ENCODE peak calls at places on chromosomes 7 and 10, in ten cellular contexts. One of them, this sample, is unnamed.

GRCh38 chr10:30858499-30858898 is 173.2 kb downstream of the ZNF438 start:
- DNase-seq in endodermal cell: no peak
- DNase-seq in prostate gland: no peak
- DNase-seq in fibroblast of pulmonary artery: peak
- DNase-seq in posterior cingulate gyrus: no peak
- DNase-seq in aorta: no peak
- DNase-seq in esophagus muscularis mucosa: no peak
- DNase-seq in choroid plexus epithelial cell: no peak
- DNase-seq in activated CD4-positive, CD25-positive, alpha-beta regulatory T cell: no peak
- DNase-seq in Calu3: no peak
- DNase-seq in this sample: no peak

GRCh38 chr10:37268266-37268665 is 142.9 kb downstream of the ANKRD30A start:
- DNase-seq in endodermal cell: no peak
- DNase-seq in prostate gland: no peak
- DNase-seq in fibroblast of pulmonary artery: no peak
- DNase-seq in posterior cingulate gyrus: no peak
- DNase-seq in aorta: no peak
- DNase-seq in esophagus muscularis mucosa: no peak
- DNase-seq in choroid plexus epithelial cell: no peak
- DNase-seq in activated CD4-positive, CD25-positive, alpha-beta regulatory T cell: no peak
- DNase-seq in Calu3: no peak
- DNase-seq in this sample: no peak

GRCh38 chr7:28627869-28628268 is 215.6 kb downstream of the CREB5 start:
- DNase-seq in endodermal cell: no peak
- DNase-seq in prostate gland: no peak
- DNase-seq in fibroblast of pulmonary artery: no peak
- DNase-seq in posterior cingulate gyrus: no peak
- DNase-seq in aorta: no peak
- DNase-seq in esophagus muscularis mucosa: no peak
- DNase-seq in choroid plexus epithelial cell: no peak
- DNase-seq in activated CD4-positive, CD25-positive, alpha-beta regulatory T cell: no peak
- DNase-seq in Calu3: no peak
- DNase-seq in this sample: no peak

GRCh38 chr10:63866747-63867140 is 345.5 kb downstream of the REEP3 start:
- DNase-seq in endodermal cell: no peak
- DNase-seq in prostate gland: no peak
- DNase-seq in fibroblast of pulmonary artery: peak
- DNase-seq in posterior cingulate gyrus: no peak
- DNase-seq in aorta: no peak
- DNase-seq in esophagus muscularis mucosa: no peak
- DNase-seq in choroid plexus epithelial cell: peak
- DNase-seq in activated CD4-positive, CD25-positive, alpha-beta regulatory T cell: no peak
- DNase-seq in Calu3: peak
- DNase-seq in this sample: peak

GRCh38 chr7:1117321-1117928 is 29.5 kb downstream of the GPER1 start:
- DNase-seq in endodermal cell: no peak
- DNase-seq in prostate gland: no peak
- DNase-seq in fibroblast of pulmonary artery: no peak
- DNase-seq in posterior cingulate gyrus: no peak
- DNase-seq in aorta: no peak
- DNase-seq in esophagus muscularis mucosa: no peak
- DNase-seq in choroid plexus epithelial cell: no peak
- DNase-seq in activated CD4-positive, CD25-positive, alpha-beta regulatory T cell: no peak
- DNase-seq in Calu3: no peak
- DNase-seq in this sample: no peak

GRCh38 chr7:485188-486081 is 34.2 kb downstream of the PDGFA start:
- DNase-seq in endodermal cell: no peak
- DNase-seq in prostate gland: peak
- DNase-seq in fibroblast of pulmonary artery: no peak
- DNase-seq in posterior cingulate gyrus: peak
- DNase-seq in aorta: peak
- DNase-seq in esophagus muscularis mucosa: no peak
- DNase-seq in choroid plexus epithelial cell: no peak
- DNase-seq in activated CD4-positive, CD25-positive, alpha-beta regulatory T cell: no peak
- DNase-seq in Calu3: peak
- DNase-seq in this sample: no peak

GRCh38 chr7:47521041-47521795 is 60.7 kb downstream of the TNS3 start:
- DNase-seq in endodermal cell: no peak
- DNase-seq in prostate gland: no peak
- DNase-seq in fibroblast of pulmonary artery: no peak
- DNase-seq in posterior cingulate gyrus: peak
- DNase-seq in aorta: peak
- DNase-seq in esophagus muscularis mucosa: no peak
- DNase-seq in choroid plexus epithelial cell: no peak
- DNase-seq in activated CD4-positive, CD25-positive, alpha-beta regulatory T cell: no peak
- DNase-seq in Calu3: no peak
- DNase-seq in this sample: no peak

GRCh38 chr7:151446412-151446811 is 6.5 kb upstream of the CRYGN start:
- DNase-seq in endodermal cell: no peak
- DNase-seq in prostate gland: no peak
- DNase-seq in fibroblast of pulmonary artery: no peak
- DNase-seq in posterior cingulate gyrus: no peak
- DNase-seq in aorta: peak
- DNase-seq in esophagus muscularis mucosa: no peak
- DNase-seq in choroid plexus epithelial cell: no peak
- DNase-seq in activated CD4-positive, CD25-positive, alpha-beta regulatory T cell: no peak
- DNase-seq in Calu3: no peak
- DNase-seq in this sample: no peak

GRCh38 chr10:43234471-43235041 is 32.3 kb downstream of the RASGEF1A start:
- DNase-seq in endodermal cell: peak
- DNase-seq in prostate gland: no peak
- DNase-seq in fibroblast of pulmonary artery: no peak
- DNase-seq in posterior cingulate gyrus: peak
- DNase-seq in aorta: peak
- DNase-seq in esophagus muscularis mucosa: no peak
- DNase-seq in choroid plexus epithelial cell: no peak
- DNase-seq in activated CD4-positive, CD25-positive, alpha-beta regulatory T cell: no peak
- DNase-seq in Calu3: no peak
- DNase-seq in this sample: no peak

GRCh38 chr7:100400656-100401055 is 27.4 kb downstream of the PILRA start:
- DNase-seq in endodermal cell: peak
- DNase-seq in prostate gland: no peak
- DNase-seq in fibroblast of pulmonary artery: peak
- DNase-seq in posterior cingulate gyrus: no peak
- DNase-seq in aorta: no peak
- DNase-seq in esophagus muscularis mucosa: no peak
- DNase-seq in choroid plexus epithelial cell: peak
- DNase-seq in activated CD4-positive, CD25-positive, alpha-beta regulatory T cell: no peak
- DNase-seq in Calu3: no peak
- DNase-seq in this sample: no peak

GRCh38 chr7:95102662-95103061 is 195.3 kb downstream of the PPP1R9A start:
- DNase-seq in endodermal cell: no peak
- DNase-seq in prostate gland: no peak
- DNase-seq in fibroblast of pulmonary artery: peak
- DNase-seq in posterior cingulate gyrus: no peak
- DNase-seq in aorta: no peak
- DNase-seq in esophagus muscularis mucosa: no peak
- DNase-seq in choroid plexus epithelial cell: peak
- DNase-seq in activated CD4-positive, CD25-positive, alpha-beta regulatory T cell: no peak
- DNase-seq in Calu3: no peak
- DNase-seq in this sample: peak

This sample was measured in renal cortical epithelial cell.